ENCODE peak calls at places on chromosomes 3 and 15, in four cellular contexts. T is pancreas, Q is left cardiac atrium, M is A673. P is an unnamed sample.

GRCh38 chr15:25244731-25245585 is 193.9 kb downstream of the UBE3A start:
- DNase-seq in Q (peak), M (no peak), T (peak), P (peak)

GRCh38 chr3:71579934-71580318 is 3.6 kb downstream of the FOXP1 start:
- DNase-seq in T (peak), M (peak), Q (no peak), P (no peak)

GRCh38 chr3:59812188-59812587 is 762.4 kb upstream of the CFAP20DC start:
- DNase-seq in Q (no peak), M (no peak), T (no peak), P (no peak)

GRCh38 chr3:114480442-114480841 is 186.6 kb downstream of the TIGIT start:
- DNase-seq in M (no peak), Q (no peak), T (no peak), P (no peak)

GRCh38 chr3:159821737-159822136 is 166.9 kb upstream of the IL12A start:
- DNase-seq in Q (no peak), T (no peak), M (no peak), P (no peak)

GRCh38 chr3:58176827-58177489 is 33.8 kb downstream of the DNASE1L3 start:
- DNase-seq in M (no peak), T (no peak), Q (no peak), P (no peak)

GRCh38 chr3:4746241-4746958 is 232.8 kb upstream of the BHLHE40 start:
- DNase-seq in M (no peak), Q (no peak), T (no peak), P (no peak)

GRCh38 chr3:119401502-119402440 is 61.6 kb downstream of the TMEM39A start:
- DNase-seq in M (no peak), Q (no peak), T (no peak), P (no peak)

GRCh38 chr3:131532645-131533044 is 29.9 kb upstream of the MRPL3 start:
- DNase-seq in M (no peak), T (no peak), Q (no peak), P (no peak)

GRCh38 chr3:146542968-146543367 is 1.4 kb downstream of the PLSCR1 start:
- DNase-seq in Q (no peak), T (no peak), M (no peak), P (no peak)

GRCh38 chr3:1172642-1173041 is 79.8 kb downstream of the CNTN6 start:
- DNase-seq in T (no peak), M (no peak), Q (no peak), P (no peak)

GRCh38 chr15:40498418-40498817 is 27.6 kb downstream of the CHST14 start:
- DNase-seq in M (no peak), Q (no peak), T (no peak), P (no peak)

GRCh38 chr3:77815467-77815866 is 775.6 kb downstream of the ROBO2 start:
- DNase-seq in Q (no peak), M (peak), T (no peak), P (no peak)